ENCODE peak calls at places on chromosome 1, in six cellular contexts. K, Y, E, X, P and O are unnamed samples.

GRCh38 chr1:192747942-192748341 is 60.9 kb upstream of the RGS2 start:
- DNase-seq in Y (no peak), E (no peak), K (peak; percentile 78), P (no peak), X (no peak), O (no peak)

GRCh38 chr1:151003175-151003574 is 3.5 kb downstream of the MINDY1 start:
- DNase-seq in P (no peak), K (no peak), Y (no peak), E (no peak), X (no peak), O (no peak)

GRCh38 chr1:200294241-200294640 is 115.6 kb downstream of the ZNF281 start:
- DNase-seq in K (no peak), P (no peak), X (no peak), E (no peak), Y (no peak), O (no peak)

GRCh38 chr1:178516110-178516509 is 3.2 kb downstream of the TEX35 start:
- DNase-seq in X (no peak), E (no peak), Y (no peak), K (no peak), P (no peak), O (no peak)

GRCh38 chr1:178690496-178690895 is 34.5 kb upstream of the RALGPS2 start:
- DNase-seq in K (no peak), E (no peak), X (no peak), P (no peak), Y (no peak), O (no peak)

GRCh38 chr1:44030606-44031050 is 634 bp downstream of the SLC6A9 start:
- DNase-seq in E (peak; percentile 57), X (peak; percentile 90), P (no peak), Y (peak; percentile 78), K (peak; percentile 49), O (peak; percentile 81)

GRCh38 chr1:116710326-116711060 is 43.0 kb upstream of the IGSF3 start:
- DNase-seq in X (no peak), E (no peak), P (no peak), K (no peak), Y (no peak), O (no peak)

GRCh38 chr1:162656266-162656665 is 24.0 kb downstream of the DDR2 start:
- DNase-seq in Y (no peak), P (no peak), K (no peak), E (no peak), X (no peak), O (no peak)

GRCh38 chr1:183164350-183164749 is 21.7 kb upstream of the LAMC2 start:
- DNase-seq in X (no peak), E (no peak), K (peak; percentile 61), P (no peak), Y (no peak), O (peak; percentile 60)

GRCh38 chr1:114145504-114146160 is 8.0 kb downstream of the SYT6 start:
- DNase-seq in X (no peak), K (no peak), P (no peak), E (no peak), Y (no peak), O (no peak)

GRCh38 chr1:95145493-95145892 is 28.3 kb downstream of the TLCD4 start:
- DNase-seq in X (no peak), Y (no peak), K (no peak), E (no peak), P (no peak), O (no peak)
- H3K4me1 ChIP-seq in X (peaks cover 4% of the 10 kb centered on the region), Y (no peaks in the 10 kb centered on the region), K (no peaks in the 10 kb centered on the region), E (no peaks in the 10 kb centered on the region), P (no peaks in the 10 kb centered on the region), O (no peaks in the 10 kb centered on the region)

GRCh38 chr1:201395936-201396335 is 3.2 kb downstream of the LAD1 start:
- DNase-seq in K (no peak), P (no peak), E (no peak), Y (no peak), X (no peak), O (no peak)
- H3K4me1 ChIP-seq in K (peaks cover 35% of the 10 kb centered on the region), P (no peaks in the 10 kb centered on the region), E (no peaks in the 10 kb centered on the region), Y (no peaks in the 10 kb centered on the region), X (peaks cover 9% of the 10 kb centered on the region), O (peaks cover 43% of the 10 kb centered on the region)

GRCh38 chr1:204093421-204093717 is 20.5 kb downstream of the SOX13 start:
- DNase-seq in K (no peak), X (no peak), Y (no peak), E (no peak), P (no peak), O (peak; percentile 77)

GRCh38 chr1:204093756-204094155 is 20.8 kb downstream of the SOX13 start:
- DNase-seq in K (no peak), P (no peak), E (no peak), X (no peak), Y (no peak), O (no peak)

GRCh38 chr1:204092632-204093420 is 19.9 kb downstream of the SOX13 start:
- DNase-seq in X (no peak), Y (no peak), P (no peak), K (no peak), E (no peak), O (no peak)

GRCh38 chr1:204095248-204095640 is 22.3 kb downstream of the SOX13 start:
- DNase-seq in X (peak; percentile 42), P (no peak), Y (no peak), K (no peak), E (no peak), O (no peak)

DNA sequence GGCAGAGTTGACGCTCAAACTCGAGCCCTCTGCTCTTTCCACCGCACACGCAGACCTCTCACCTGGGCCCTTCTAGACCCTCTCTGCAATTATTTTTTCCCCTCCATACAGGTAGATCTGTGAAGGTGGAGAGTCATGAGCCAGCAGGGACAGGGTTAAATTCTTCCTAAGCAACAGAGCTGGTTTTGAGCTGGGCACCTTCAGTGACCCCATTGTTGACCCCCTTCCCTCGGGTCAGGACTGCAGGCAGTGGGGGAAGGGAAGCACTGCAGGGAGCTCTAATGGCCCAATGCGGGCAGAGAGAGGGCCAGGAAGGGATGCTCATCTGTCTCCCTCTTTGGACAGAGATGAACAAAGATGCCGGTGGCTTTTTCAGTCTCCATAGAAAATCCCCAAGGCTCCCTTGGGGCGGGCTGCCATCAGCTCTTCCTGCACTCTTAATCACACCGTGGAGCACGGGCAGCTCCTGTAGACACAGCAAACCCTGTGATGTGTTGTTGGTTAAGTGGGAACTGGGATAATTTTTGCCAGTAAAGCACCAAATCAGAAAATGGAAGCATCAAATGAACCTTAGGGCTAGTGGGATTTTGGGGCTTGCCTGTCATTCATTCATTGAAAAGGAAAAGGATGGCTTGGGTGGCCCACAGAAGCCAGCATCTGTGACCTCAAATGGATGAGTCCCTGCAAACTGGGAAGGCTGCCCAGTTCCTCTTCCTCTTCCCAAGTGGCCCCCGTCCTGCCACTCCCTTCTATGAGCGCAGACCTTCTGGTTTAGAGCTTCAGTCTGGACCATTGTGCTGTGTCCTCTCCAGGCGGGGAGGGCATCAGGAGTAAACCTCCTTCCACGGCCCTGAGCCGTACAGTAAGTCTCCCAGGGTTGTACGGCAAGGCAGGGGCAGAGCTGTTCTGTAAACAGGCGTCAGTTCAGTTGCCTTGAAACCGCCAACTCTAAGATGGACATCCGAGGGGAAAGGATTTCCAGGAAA is 21.6 kb downstream of the SOX13 start:
- DNase-seq in P (no peak), E (no peak), X (peak; percentile 86), Y (no peak), K (no peak), O (no peak)
- H3K4me1 ChIP-seq in P (no peaks in the 10 kb centered on the region), E (peaks cover 39% of the 10 kb centered on the region), X (peaks cover 58% of the 10 kb centered on the region), Y (no peaks in the 10 kb centered on the region), K (peaks cover 20% of the 10 kb centered on the region), O (peaks cover 24% of the 10 kb centered on the region)

DNA sequence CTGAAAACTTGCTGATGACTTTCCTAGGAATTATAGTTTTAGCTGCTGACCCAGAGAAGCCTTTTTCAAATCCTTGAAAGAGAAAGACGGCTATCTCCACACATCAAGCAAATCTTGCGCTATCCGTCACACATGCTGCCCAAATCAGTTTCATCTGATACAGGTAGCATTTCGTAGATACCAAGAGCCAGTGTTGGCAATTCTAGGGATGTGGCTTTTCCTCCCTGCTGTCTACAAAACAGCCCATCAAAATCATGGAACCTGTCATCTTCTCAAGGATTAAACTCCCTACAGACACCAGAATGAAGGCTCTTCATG is 10.5 kb downstream of the STX6 start:
- DNase-seq in Y (no peak), X (no peak), E (no peak), K (no peak), P (no peak), O (no peak)
- H3K4me1 ChIP-seq in Y (no peaks in the 10 kb centered on the region), X (peaks cover 7% of the 10 kb centered on the region), E (peaks cover 3% of the 10 kb centered on the region), K (no peaks in the 10 kb centered on the region), P (peaks cover 13% of the 10 kb centered on the region), O (peaks cover 5% of the 10 kb centered on the region)

GRCh38 chr1:111517464-111518225 is 14.2 kb upstream of the ADORA3 start:
- DNase-seq in E (no peak), K (no peak), X (no peak), Y (peak; percentile 44), P (peak; percentile 52), O (no peak)
- H3K4me1 ChIP-seq in E (peaks cover 10% of the 10 kb centered on the region), K (peaks cover 5% of the 10 kb centered on the region), X (no peaks in the 10 kb centered on the region), Y (peaks cover 45% of the 10 kb centered on the region), P (peaks cover 38% of the 10 kb centered on the region), O (no peaks in the 10 kb centered on the region)

GRCh38 chr1:54579337-54579781 is 31.3 kb downstream of the ACOT11 start:
- DNase-seq in K (no peak), P (no peak), Y (no peak), E (no peak), X (no peak), O (no peak)
- H3K4me1 ChIP-seq in K (peaks cover 44% of the 10 kb centered on the region), P (no peaks in the 10 kb centered on the region), Y (no peaks in the 10 kb centered on the region), E (no peaks in the 10 kb centered on the region), X (peaks cover 40% of the 10 kb centered on the region), O (peaks cover 15% of the 10 kb centered on the region)

DNA sequence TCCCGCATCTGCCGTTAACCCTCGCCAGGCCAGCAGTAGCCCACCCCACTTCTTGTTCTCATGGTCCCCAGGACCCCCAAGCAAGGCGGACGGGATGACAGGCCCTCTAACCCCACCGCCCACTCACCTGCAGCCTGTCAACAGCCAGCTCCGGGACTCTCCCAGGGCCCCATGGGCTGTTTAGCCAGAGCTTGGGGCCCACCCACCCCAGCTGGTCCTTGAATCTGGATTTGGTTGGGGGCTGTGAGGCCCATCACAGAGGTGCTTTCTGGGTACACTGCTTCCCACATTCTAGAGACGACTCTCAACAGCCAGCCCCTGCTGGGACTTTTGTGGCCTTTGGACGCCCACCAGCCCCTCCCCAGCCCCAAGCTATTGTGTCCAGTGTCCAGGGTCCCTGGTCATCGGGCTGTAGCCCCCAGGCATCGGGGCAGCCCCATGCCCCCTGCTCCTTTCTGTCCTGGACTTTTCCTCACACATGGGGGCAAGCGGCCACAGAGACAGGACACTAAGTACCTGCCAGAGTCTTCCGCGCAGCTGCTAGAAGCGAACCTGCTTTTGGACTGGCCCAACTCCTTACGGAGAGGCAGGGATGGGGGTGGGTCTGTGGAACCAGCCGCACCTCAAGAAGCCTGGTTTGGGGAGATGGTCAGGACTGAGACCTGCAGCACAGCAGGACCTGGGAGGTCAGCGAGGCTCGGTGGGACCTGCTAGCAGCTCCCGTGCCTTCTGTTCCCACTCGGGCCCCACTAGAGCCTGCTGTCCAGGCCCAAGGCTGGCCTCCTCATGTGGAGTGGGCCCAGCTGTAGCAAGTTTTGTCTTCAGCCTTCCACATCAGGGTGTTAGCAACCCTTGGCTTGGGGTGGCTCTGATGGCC is 208.1 kb upstream of the VAMP3 start:
- DNase-seq in K (no peak), E (no peak), Y (no peak), X (no peak), P (no peak), O (no peak)
- H3K4me1 ChIP-seq in K (peaks cover 13% of the 10 kb centered on the region), E (no peaks in the 10 kb centered on the region), Y (no peaks in the 10 kb centered on the region), X (peaks cover 5% of the 10 kb centered on the region), P (no peaks in the 10 kb centered on the region), O (peaks cover 3% of the 10 kb centered on the region)

GRCh38 chr1:156964431-156964830 is 44.0 kb downstream of the LRRC71 start:
- DNase-seq in K (no peak), P (no peak), X (no peak), E (no peak), Y (no peak), O (no peak)
- H3K4me1 ChIP-seq in K (peaks cover 14% of the 10 kb centered on the region), P (peaks cover 37% of the 10 kb centered on the region), X (no peaks in the 10 kb centered on the region), E (no peaks in the 10 kb centered on the region), Y (peaks cover 12% of the 10 kb centered on the region), O (peaks cover 11% of the 10 kb centered on the region)